ENCODE peak calls at places on chromosomes 13 and 19, in four cellular contexts. E, O, K and L are unnamed samples.

GRCh38 chr13:90445179-90445578 is 902.3 kb upstream of the MIR17HG start:
- DNase-seq in O (peak; percentile 90), K (peak; percentile 15), E (peak; percentile 31), L (peak; percentile 82)

GRCh38 chr19:51564791-51565190 is 6.3 kb upstream of the ZNF175 start:
- DNase-seq in K (no peak), O (no peak), E (no peak), L (no peak)

GRCh38 chr13:60627071-60627686 is 230.2 kb downstream of the TDRD3 start:
- DNase-seq in O (peak; percentile 3), K (peak; percentile 52), E (peak; percentile 34), L (no peak)

GRCh38 chr13:66895780-66896179 is 334.4 kb downstream of the PCDH9 start:
- DNase-seq in K (peak; percentile 0), O (no peak), E (no peak), L (no peak)

GRCh38 chr19:55552620-55553019 is 7.3 kb upstream of the SBK3 start:
- DNase-seq in K (no peak), O (peak; percentile 89), E (no peak), L (peak; percentile 44)

GRCh38 chr13:41565221-41565620 is 107.9 kb downstream of the RGCC start:
- DNase-seq in O (peak; percentile 97), K (no peak), E (no peak), L (no peak)

GRCh38 chr13:25771641-25772478 is 280.0 kb downstream of the SHISA2 start:
- DNase-seq in K (no peak), O (no peak), E (peak; percentile 17), L (peak; percentile 58)

GRCh38 chr13:59747529-59747928 is 416.2 kb downstream of the DIAPH3 start:
- DNase-seq in E (no peak), O (no peak), K (no peak), L (no peak)

GRCh38 chr13:78562237-78562889 is 41.0 kb downstream of the POU4F1 start:
- DNase-seq in O (no peak), E (no peak), K (no peak), L (no peak)

GRCh38 chr13:108283110-108283509 is 13.6 kb downstream of the TNFSF13B start:
- DNase-seq in K (no peak), E (no peak), O (peak; percentile 17), L (no peak)

GRCh38 chr19:3499738-3500428 is 591 bp downstream of the DOHH start:
- DNase-seq in O (no peak), K (no peak), E (no peak), L (no peak)

GRCh38 chr13:20415694-20416107 is 110.0 kb downstream of the CRYL1 start:
- DNase-seq in O (no peak), E (no peak), K (no peak), L (peak; percentile 100)

GRCh38 chr13:97191143-97191542 is 31.0 kb upstream of the MBNL2 start:
- DNase-seq in O (no peak), E (no peak), K (no peak), L (no peak)

GRCh38 chr13:97192166-97192565 is 30.0 kb upstream of the MBNL2 start:
- DNase-seq in K (no peak), O (no peak), E (no peak), L (peak; percentile 78)

GRCh38 chr13:97194473-97194872 is 27.7 kb upstream of the MBNL2 start:
- DNase-seq in O (peak; percentile 78), E (no peak), K (no peak), L (peak; percentile 92)

GRCh38 chr13:97191615-97192014 is 30.5 kb upstream of the MBNL2 start:
- DNase-seq in E (no peak), O (no peak), K (no peak), L (no peak)

DNA sequence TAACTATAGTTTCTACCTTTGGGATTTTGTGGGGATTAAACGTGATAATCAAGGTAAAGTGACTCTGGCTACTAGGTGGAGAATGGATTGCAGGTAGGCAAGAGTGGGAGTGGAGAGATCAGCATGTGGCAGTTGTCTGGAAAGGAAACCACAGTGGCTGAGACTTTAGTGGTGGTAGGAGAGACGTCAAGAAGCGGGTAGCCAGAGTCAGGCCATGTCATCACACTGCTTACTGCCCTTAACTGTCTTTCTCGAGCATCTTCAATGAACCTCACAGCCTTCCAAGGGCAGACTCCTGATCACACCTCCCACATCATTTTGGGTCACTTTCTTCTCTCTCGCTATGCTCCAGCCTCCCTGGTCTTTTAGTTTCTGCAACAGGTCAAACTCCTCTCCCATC is 28.6 kb upstream of the MBNL2 start:
- DNase-seq in K (no peak), E (no peak), O (no peak), L (no peak)
- H4K91ac ChIP-seq in K (no peak overlapping the region), E (peak overlapping the region; percentile 25), O (peak overlapping the region; percentile 66), L (peak overlapping the region; percentile 12)

GRCh38 chr13:76380436-76381065 is 505.7 kb downstream of the KCTD12 start:
- DNase-seq in E (no peak), O (peak; percentile 0), K (no peak), L (no peak)
- H2AK5ac ChIP-seq in E (no peak overlapping the region), O (no peak overlapping the region), K (no peak overlapping the region), L (no peak overlapping the region)

DNA sequence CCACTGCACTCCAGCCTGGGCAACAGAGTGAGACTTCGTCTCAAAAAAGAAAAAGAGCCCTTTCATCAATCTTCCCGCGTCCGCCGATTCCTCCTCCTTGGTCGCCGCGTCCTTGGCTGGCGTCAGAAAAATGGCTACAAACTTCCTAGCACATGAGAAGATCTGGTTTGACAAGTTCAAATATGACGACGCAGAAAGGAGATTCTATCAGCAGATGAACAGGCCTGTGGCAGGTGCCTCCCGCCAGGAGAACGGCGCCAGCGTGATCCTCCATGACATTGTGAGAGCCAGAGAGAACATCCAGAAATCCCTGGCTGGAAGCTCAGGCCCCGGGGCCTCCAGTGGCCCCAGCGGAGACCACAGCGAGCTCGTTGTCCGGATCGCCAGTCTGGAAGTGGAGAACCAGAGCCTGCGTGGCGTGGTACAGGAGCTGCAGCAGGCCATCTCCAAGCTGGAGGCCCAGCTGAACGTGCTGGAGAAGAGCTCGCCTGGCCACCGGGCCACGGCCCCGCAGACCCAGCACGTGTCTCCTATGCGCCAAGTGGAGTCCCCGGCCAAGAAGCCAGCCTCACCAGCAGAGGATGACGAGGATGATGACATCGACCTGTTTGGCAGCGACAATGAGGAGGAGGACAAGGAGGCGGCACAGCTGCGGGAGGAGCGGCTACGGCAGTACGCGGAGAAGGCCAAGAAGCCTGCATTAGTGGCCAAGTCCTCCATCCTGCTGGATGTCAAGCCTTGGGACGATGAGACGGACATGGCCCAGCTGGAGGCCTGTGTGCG is 2.1 kb upstream of the MISP3 start:
- DNase-seq in E (no peak), O (no peak), K (no peak), L (peak; percentile 90)
- H4K91ac ChIP-seq in E (no peak overlapping the region), O (no peak overlapping the region), K (no peak overlapping the region), L (no peak overlapping the region)

DNA sequence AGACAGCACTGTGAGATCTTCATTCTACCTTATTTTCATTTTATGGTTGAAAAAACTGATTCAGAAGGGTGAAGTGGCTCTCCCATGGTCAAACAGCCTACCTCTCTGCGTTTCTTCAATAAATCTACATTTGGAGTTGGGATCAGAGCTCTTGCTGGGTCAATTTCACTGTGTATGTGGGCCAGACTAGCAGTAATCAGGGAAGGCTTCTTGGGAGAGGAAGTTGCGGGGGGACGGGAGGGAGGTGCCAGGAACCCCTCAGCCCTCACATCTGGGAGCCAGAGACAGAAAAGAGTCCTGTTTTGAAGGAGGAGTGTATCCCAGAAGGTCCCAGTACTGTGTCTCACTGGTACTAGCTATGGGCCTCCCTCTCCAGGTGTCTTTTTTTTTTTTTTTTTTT is 925 bp downstream of the KXD1 start:
- DNase-seq in K (no peak), E (no peak), O (no peak), L (no peak)
- H2AK5ac ChIP-seq in K (no peak overlapping the region), E (no peak overlapping the region), O (peak overlapping the region; percentile 90), L (no peak overlapping the region)

DNA sequence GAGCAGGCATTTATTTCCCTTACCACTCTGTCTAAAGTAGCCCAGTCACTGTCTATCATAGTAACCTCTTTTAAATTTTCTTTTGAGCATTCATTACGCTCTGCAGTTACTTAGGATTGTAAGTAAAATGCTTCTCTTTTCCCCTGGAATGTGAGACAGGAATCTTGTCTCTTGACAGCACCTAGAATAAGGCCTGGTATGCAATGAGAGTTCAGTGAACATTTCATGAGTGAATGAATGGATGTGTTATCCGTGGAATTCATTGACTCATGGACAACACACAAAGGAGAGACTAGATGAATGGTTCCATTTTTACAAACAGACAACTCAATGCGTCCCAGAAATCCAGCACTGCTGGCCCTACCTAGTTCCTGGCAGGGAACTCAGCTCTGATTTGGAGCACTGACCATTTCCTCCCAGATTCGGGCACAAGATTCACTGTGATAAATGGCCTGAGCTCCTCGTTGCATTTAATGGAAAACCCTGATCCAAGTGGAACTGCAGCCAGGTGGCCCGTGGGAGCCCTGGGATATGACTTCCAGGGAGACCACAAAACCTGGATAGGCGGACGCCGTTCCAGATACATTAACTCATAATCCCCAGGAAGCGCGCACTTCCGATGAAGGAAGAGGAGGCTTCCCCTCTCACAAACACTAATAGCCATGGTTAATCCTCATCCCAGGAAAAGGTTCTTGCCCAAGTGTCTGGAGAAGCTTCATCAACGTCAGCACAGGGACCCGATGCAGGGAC is 211.0 kb upstream of the TSHZ3 start:
- DNase-seq in E (no peak), K (no peak), O (peak; percentile 11), L (peak; percentile 38)
- H4K91ac ChIP-seq in E (no peak overlapping the region), K (no peak overlapping the region), O (no peak overlapping the region), L (no peak overlapping the region)

GRCh38 chr19:47253970-47254369 is 2.4 kb upstream of the CCDC9 start:
- DNase-seq in E (no peak), O (no peak), K (no peak), L (no peak)
- H2AK5ac ChIP-seq in E (no peak overlapping the region), O (peak overlapping the region; percentile 98), K (no peak overlapping the region), L (peak overlapping the region; percentile 26)

GRCh38 chr19:31351212-31352193 is 2.3 kb upstream of the TSHZ3 start:
- DNase-seq in K (no peak), E (no peak), O (peak; percentile 63), L (peak; percentile 48)
- H4K91ac ChIP-seq in K (no peak overlapping the region), E (peak overlapping the region; percentile 68), O (peak overlapping the region; percentile 22), L (peak overlapping the region; percentile 3)

DNA sequence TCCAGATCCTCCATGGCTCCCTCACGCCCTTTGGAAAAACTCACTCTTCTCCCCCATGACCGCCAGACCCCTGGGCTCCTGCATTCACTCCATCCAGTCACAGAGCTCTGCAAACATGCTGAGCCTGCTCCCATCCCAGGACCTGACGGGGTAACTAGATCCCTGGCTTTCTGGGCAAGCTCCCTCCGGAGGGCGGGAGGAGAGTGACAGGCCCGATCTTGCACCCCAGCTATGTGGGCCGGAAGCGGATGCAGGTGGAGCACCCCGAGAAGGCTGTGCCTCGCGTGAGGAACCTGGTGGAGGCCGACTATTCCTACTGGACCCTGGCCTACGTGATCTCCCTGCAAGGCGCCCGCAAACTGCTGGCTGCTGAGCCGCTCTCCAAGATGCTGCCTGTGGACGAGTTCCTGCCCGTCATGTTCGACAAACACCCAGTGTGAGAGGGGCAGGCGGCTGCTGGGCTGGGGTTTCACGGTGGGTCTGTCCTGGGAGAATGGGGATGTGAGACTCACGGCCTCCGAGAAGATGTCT is 25.1 kb downstream of the COLGALT1 start:
- DNase-seq in O (no peak), E (no peak), K (no peak), L (no peak)
- H2AK5ac ChIP-seq in O (no peak overlapping the region), E (no peak overlapping the region), K (peak overlapping the region; percentile 50), L (no peak overlapping the region)